ENCODE peak calls at places on chromosomes 11 and 22, in five cellular contexts. B is ovary, D is suprapubic skin, P is Peyer's patch, O is esophagus squamous epithelium. F is an unnamed sample. For H3K4me1, the result is how much of the 10 kb centered on the place peaks cover.

GRCh38 chr22:49853981-49854791 is 542 bp downstream of the ZBED4 start:
- DNase-seq in B (no peak), D (no peak), P (peak), O (no peak), F (peak)

GRCh38 chr11:2587976-2588748 is 111.6 kb downstream of the KCNQ1OT1 start:
- DNase-seq in B (peak), D (peak), P (peak), O (no peak), F (no peak)

GRCh38 chr11:8368194-8368593 is 104.5 kb upstream of the LMO1 start:
- DNase-seq in B (no peak), D (no peak), P (no peak), O (no peak), F (no peak)

GRCh38 chr22:29369460-29369859 is 18.9 kb downstream of the AP1B1 start:
- DNase-seq in B (peak), D (peak), P (peak), O (no peak), F (no peak)

GRCh38 chr11:85967457-85967856 is 101.4 kb downstream of the PICALM start:
- DNase-seq in B (no peak), D (no peak), P (no peak), O (no peak), F (no peak)

GRCh38 chr22:36464715-36465231 is 16.7 kb downstream of the TXN2 start:
- DNase-seq in B (no peak), D (no peak), P (no peak), O (no peak), F (no peak)

GRCh38 chr11:62104816-62105610 is 18.8 kb upstream of the INCENP start:
- DNase-seq in B (peak), D (no peak), P (no peak), O (no peak), F (no peak)

GRCh38 chr11:64632654-64633053 is 41.6 kb downstream of the SLC22A12 start:
- DNase-seq in B (no peak), D (no peak), P (no peak), O (no peak), F (no peak)

GRCh38 chr11:57349491-57350274 is 11.5 kb downstream of the P2RX3 start:
- DNase-seq in B (peak), D (peak), P (peak), O (no peak), F (peak)

GRCh38 chr11:118396097-118396501 is 5.3 kb upstream of the ATP5MG start:
- DNase-seq in B (no peak), D (no peak), P (no peak), O (no peak), F (no peak)

GRCh38 chr11:118401880-118402590 is 629 bp downstream of the ATP5MG start:
- DNase-seq in B (no peak), D (no peak), P (no peak), O (no peak), F (no peak)

GRCh38 chr11:118397448-118397847 is 4.0 kb upstream of the ATP5MG start:
- DNase-seq in B (no peak), D (no peak), P (no peak), O (no peak), F (no peak)

GRCh38 chr11:118398797-118399564 is 2.4 kb upstream of the ATP5MG start:
- DNase-seq in B (no peak), D (no peak), P (no peak), O (no peak), F (no peak)

DNA sequence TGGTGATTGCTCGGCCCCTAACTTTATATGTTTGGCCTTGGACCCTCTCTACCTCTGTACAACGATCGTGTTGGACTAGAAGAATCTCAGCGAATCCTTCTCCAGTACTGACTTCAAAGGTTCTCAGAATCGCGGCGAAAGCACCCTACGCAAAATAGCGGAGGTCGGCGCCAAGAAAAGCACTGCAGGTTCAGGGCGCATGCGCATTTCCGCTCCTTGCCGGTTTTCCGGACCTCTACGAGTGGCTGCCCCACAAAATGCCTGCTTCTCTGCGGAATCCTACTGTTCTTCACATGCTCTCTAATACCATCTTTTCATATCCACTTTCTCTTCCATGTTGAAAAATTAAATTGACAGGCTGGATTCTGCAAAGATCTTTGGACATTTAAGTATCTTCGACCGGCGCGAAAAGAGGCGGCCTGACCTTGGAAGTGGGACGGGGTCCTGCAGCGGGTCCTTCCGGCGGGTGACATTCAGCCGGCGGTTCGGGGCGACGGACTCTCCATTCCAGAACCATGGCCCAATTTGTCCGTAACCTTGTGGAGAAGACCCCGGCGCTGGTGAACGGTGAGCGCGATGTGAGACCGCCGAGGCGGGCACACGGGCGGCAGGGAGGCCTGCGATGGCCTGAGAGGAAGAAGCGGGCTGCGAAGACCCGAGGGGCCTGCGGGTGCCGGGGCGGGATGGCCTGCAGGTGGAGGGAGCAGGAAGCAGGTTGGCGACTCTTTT is at the start of gene ATP5MG:
- DNase-seq in B (peak), D (peak), P (peak), O (peak), F (peak)
- TF ChIP-seq POLR2A in B (peak), D (no peak), P (no peak), O (no peak), F (peak)

DNA sequence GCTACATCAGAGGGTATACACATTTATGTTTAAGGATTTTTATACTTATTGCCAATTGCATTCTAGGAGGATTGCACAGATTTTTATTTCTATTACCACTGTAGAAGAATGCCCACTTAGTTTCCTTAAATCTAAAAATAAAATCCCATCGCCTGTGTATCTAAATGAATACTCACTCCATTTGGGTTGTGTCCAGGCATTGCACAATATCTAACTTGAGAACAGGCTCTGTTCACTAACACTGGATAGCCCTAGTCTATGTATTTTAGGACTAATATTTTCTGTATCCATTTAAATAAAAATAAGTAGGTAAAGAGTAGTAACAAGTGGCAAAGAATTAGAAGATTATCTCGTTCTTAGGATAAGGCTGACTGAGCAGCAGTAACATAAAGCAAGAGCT is 4.1 kb downstream of the C11orf52 start:
- DNase-seq in B (peak), D (no peak), P (no peak), O (no peak), F (peak)
- H3K27ac ChIP-seq in B (peak), D (peak), P (no peak), O (peak), F (peak)

DNA sequence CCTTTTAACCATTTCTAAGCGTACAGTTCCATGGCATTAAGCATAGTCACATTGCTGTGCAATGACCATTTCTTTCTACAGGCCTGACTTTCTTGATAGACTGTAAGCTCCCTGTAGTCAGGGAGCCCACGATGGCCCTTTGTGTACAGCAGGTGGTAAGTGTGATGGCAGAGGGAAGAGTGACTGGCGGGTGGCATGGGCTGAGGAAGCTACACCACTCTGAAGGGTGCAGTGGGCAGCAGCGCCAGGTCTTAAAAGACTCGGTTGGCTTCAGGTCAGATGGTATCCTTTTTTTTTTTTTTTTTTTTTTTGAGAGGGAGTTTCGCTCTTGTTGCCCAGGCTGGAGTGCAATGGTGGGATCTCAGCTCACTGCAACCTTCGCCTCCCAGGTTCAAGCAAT is 1.6 kb downstream of the PPM1F start:
- DNase-seq in B (no peak), D (no peak), P (no peak), O (no peak), F (no peak)
- H3K4me1 ChIP-seq in B (under half), D (half or more), P (under half), O (under half), F (under half)

GRCh38 chr22:32534252-32535215 is 59.9 kb downstream of the FBXO7 start:
- DNase-seq in B (no peak), D (peak), P (peak), O (no peak), F (no peak)

GRCh38 chr22:32533265-32534068 is 58.9 kb downstream of the FBXO7 start:
- DNase-seq in B (no peak), D (no peak), P (no peak), O (no peak), F (peak)

GRCh38 chr22:32538516-32538915 is 63.9 kb downstream of the FBXO7 start:
- DNase-seq in B (no peak), D (no peak), P (no peak), O (no peak), F (no peak)

GRCh38 chr22:32535531-32536190 is 61.0 kb downstream of the FBXO7 start:
- DNase-seq in B (no peak), D (no peak), P (no peak), O (no peak), F (no peak)

GRCh38 chr22:32536352-32536751 is 61.7 kb downstream of the FBXO7 start:
- DNase-seq in B (no peak), D (no peak), P (no peak), O (no peak), F (no peak)
- TF ChIP-seq POLR2A in B (no peak), D (no peak), P (no peak), O (no peak), F (no peak)

GRCh38 chr22:20051927-20052308 is 28.1 kb upstream of the DGCR8 start:
- DNase-seq in B (no peak), D (no peak), P (no peak), O (no peak), F (no peak)
- H3K27ac ChIP-seq in B (no peak), D (no peak), P (no peak), O (no peak), F (no peak)

GRCh38 chr11:17387811-17388210 is 648 bp downstream of the KCNJ11 start:
- DNase-seq in B (no peak), D (no peak), P (no peak), O (no peak), F (no peak)
- H3K4me1 ChIP-seq in B (under half), D (under half), P (under half), O (under half), F (under half)

GRCh38 chr11:14642873-14643696 is 519 bp upstream of the PDE3B start:
- DNase-seq in B (no peak), D (no peak), P (no peak), O (no peak), F (no peak)

GRCh38 chr11:14642453-14642852 is 1.2 kb upstream of the PDE3B start:
- DNase-seq in B (no peak), D (no peak), P (no peak), O (no peak), F (no peak)

GRCh38 chr11:14645247-14645912 is 1.8 kb downstream of the PDE3B start:
- DNase-seq in B (no peak), D (no peak), P (no peak), O (no peak), F (no peak)

GRCh38 chr11:14644396-14645246 is 1.0 kb downstream of the PDE3B start:
- DNase-seq in B (peak), D (no peak), P (peak), O (no peak), F (peak)

GRCh38 chr11:14643697-14644395 is at the start of gene PDE3B:
- DNase-seq in B (peak), D (peak), P (peak), O (no peak), F (peak)
- TF ChIP-seq POLR2A in B (no peak), D (no peak), P (peak), O (no peak), F (peak)

DNA sequence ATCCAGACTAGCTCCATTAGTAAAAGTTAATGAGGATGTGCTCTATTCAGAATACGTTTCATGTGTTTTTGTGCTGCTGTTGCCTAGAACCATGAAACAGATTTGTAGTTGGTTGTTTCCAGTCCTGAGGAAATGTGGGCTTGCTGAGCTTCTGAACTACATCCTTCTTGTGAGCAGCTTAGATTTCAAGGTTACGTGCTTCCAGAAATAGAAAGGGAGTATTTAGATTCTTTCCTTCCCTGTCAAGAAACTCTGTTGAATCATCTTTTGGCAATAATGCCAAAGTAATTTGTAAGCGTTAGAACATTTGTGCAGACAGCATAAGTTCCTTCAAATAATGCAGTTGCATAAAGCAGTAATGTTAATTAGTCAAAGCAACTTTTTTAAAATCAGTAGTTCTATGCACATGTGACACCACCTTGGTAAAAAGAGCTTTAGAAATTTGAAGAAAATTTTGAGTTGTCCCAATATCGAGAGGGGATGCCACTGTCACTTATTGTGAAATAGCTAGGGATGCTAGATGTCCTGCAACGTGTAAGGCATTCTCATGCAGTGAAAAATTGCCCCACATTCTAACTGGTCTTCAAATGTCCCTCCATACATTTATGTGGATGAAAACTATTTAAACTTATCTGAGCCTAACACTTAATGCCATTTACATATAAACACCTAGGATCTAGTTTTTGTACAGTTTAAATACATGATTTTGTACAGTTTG is 169.6 kb downstream of the ETS1 start:
- DNase-seq in B (no peak), D (no peak), P (no peak), O (no peak), F (no peak)
- H3K27ac ChIP-seq in B (no peak), D (no peak), P (no peak), O (no peak), F (no peak)

GRCh38 chr11:128496249-128496648 is 91.1 kb downstream of the ETS1 start:
- DNase-seq in B (no peak), D (no peak), P (no peak), O (no peak), F (no peak)
- H3K4me1 ChIP-seq in B (under half), D (half or more), P (under half), O (under half), F (under half)

DNA sequence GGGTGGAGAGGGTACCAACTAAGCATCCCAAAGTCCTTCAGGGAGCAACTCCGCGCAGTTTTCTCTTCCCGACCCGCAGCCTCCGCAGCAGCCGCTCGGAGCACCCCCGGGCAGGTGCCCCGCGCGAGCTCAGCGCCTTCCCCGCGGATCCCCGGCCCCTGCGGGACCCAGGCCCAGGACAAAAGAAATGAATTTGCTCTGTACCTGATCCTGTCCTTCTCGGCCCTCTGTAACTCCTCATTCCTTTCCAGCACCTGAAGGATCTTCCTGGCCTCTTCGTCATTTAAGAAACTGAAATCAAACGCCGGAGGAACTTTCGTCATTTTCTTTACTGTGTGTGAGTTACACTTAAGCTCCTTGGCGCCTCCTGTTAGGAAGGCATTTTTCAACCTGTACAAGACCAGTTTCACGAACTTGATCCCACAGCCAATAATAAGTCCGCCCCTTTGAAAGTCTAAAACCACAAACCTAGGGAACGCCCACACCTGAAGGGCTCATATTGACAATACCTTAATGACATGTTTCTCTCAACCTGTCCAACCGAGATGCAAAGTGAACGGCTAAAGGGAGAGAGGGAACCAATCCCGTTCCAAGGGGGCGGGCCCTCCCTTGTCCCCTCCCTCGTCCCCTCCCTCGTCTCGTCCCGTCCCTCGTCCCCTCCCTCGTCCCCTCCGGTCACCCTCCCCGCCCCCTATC is at the start of gene EXPH5:
- DNase-seq in B (peak), D (peak), P (peak), O (peak), F (peak)
- TF ChIP-seq POLR2A in B (no peak), D (no peak), P (peak), O (no peak), F (peak)

F was measured in right lobe of liver.